ENCODE peak calls at places on chromosomes 4 and X, in seven cellular contexts. One of them, this sample, is unnamed.

GRCh38 chrX:138298268-138298667 is 413.2 kb downstream of the FGF13 start:
- DNase-seq in adrenal gland: no peak
- DNase-seq in mammary epithelial cell: no peak
- DNase-seq in tibial nerve: no peak
- DNase-seq in brain microvascular endothelial cell: no peak
- DNase-seq in A549: no peak
- DNase-seq in Panc1: no peak
- DNase-seq in this sample: no peak

GRCh38 chr4:122341906-122342305 is 36.9 kb upstream of the ADAD1 start:
- DNase-seq in adrenal gland: no peak
- DNase-seq in mammary epithelial cell: peak; percentile 78
- DNase-seq in tibial nerve: no peak
- DNase-seq in brain microvascular endothelial cell: peak; percentile 81
- DNase-seq in A549: peak; percentile 1
- DNase-seq in Panc1: no peak
- DNase-seq in this sample: no peak

GRCh38 chr4:47442980-47443379 is 20.5 kb downstream of the COMMD8 start:
- DNase-seq in adrenal gland: no peak
- DNase-seq in mammary epithelial cell: no peak
- DNase-seq in tibial nerve: no peak
- DNase-seq in brain microvascular endothelial cell: no peak
- DNase-seq in A549: no peak
- DNase-seq in Panc1: no peak
- DNase-seq in this sample: no peak

GRCh38 chr4:110823251-110823650 is 200.4 kb upstream of the PITX2 start:
- DNase-seq in adrenal gland: no peak
- DNase-seq in mammary epithelial cell: peak; percentile 20
- DNase-seq in tibial nerve: no peak
- DNase-seq in brain microvascular endothelial cell: peak; percentile 60
- DNase-seq in A549: no peak
- DNase-seq in Panc1: no peak
- DNase-seq in this sample: no peak

GRCh38 chrX:69211701-69212100 is 46.4 kb upstream of the PJA1 start:
- DNase-seq in adrenal gland: no peak
- DNase-seq in mammary epithelial cell: no peak
- DNase-seq in tibial nerve: no peak
- DNase-seq in brain microvascular endothelial cell: no peak
- DNase-seq in A549: no peak
- DNase-seq in Panc1: no peak
- DNase-seq in this sample: no peak

GRCh38 chrX:135396566-135396965 is 25.2 kb upstream of the SMIM10L2A start:
- DNase-seq in adrenal gland: no peak
- DNase-seq in mammary epithelial cell: no peak
- DNase-seq in tibial nerve: no peak
- DNase-seq in brain microvascular endothelial cell: no peak
- DNase-seq in A549: no peak
- DNase-seq in Panc1: no peak
- DNase-seq in this sample: no peak

GRCh38 chrX:110381216-110381615 is 22.6 kb downstream of the RTL9 start:
- DNase-seq in adrenal gland: no peak
- DNase-seq in mammary epithelial cell: peak; percentile 55
- DNase-seq in tibial nerve: no peak
- DNase-seq in brain microvascular endothelial cell: no peak
- DNase-seq in A549: no peak
- DNase-seq in Panc1: no peak
- DNase-seq in this sample: no peak

GRCh38 chr4:76546282-76547166 is 111.5 kb downstream of the SHROOM3 start:
- DNase-seq in adrenal gland: peak; percentile 62
- DNase-seq in mammary epithelial cell: peak; percentile 72
- DNase-seq in tibial nerve: no peak
- DNase-seq in brain microvascular endothelial cell: peak; percentile 77
- DNase-seq in A549: no peak
- DNase-seq in Panc1: no peak
- DNase-seq in this sample: no peak

GRCh38 chrX:12984629-12985303 is 9.9 kb downstream of the TMSB4X start:
- DNase-seq in adrenal gland: no peak
- DNase-seq in mammary epithelial cell: peak; percentile 97
- DNase-seq in tibial nerve: no peak
- DNase-seq in brain microvascular endothelial cell: peak; percentile 18
- DNase-seq in A549: peak; percentile 43
- DNase-seq in Panc1: no peak
- DNase-seq in this sample: no peak
- H3K27ac ChIP-seq in adrenal gland: no peak overlapping the region
- H3K27ac ChIP-seq in mammary epithelial cell: peak overlapping the region; percentile 82
- H3K27ac ChIP-seq in tibial nerve: no peak overlapping the region
- H3K27ac ChIP-seq in brain microvascular endothelial cell: peak overlapping the region; percentile 6
- H3K27ac ChIP-seq in A549: peak overlapping the region; percentile 86
- H3K27ac ChIP-seq in Panc1: peak overlapping the region; percentile 91
- H3K27ac ChIP-seq in this sample: no peak overlapping the region

GRCh38 chr4:163077611-163078010 is 89.1 kb downstream of the NAF1 start:
- DNase-seq in adrenal gland: no peak
- DNase-seq in mammary epithelial cell: no peak
- DNase-seq in tibial nerve: no peak
- DNase-seq in brain microvascular endothelial cell: no peak
- DNase-seq in A549: no peak
- DNase-seq in Panc1: no peak
- DNase-seq in this sample: no peak
- H3K27ac ChIP-seq in adrenal gland: no peak overlapping the region
- H3K27ac ChIP-seq in mammary epithelial cell: no peak overlapping the region
- H3K27ac ChIP-seq in tibial nerve: no peak overlapping the region
- H3K27ac ChIP-seq in brain microvascular endothelial cell: no peak overlapping the region
- H3K27ac ChIP-seq in A549: no peak overlapping the region
- H3K27ac ChIP-seq in Panc1: no peak overlapping the region
- H3K27ac ChIP-seq in this sample: no peak overlapping the region

GRCh38 chr4:158782539-158783360 is 13.9 kb downstream of the FNIP2 start:
- DNase-seq in adrenal gland: no peak
- DNase-seq in mammary epithelial cell: peak; percentile 57
- DNase-seq in tibial nerve: no peak
- DNase-seq in brain microvascular endothelial cell: no peak
- DNase-seq in A549: no peak
- DNase-seq in Panc1: no peak
- DNase-seq in this sample: no peak

GRCh38 chr4:158781963-158782362 is 13.1 kb downstream of the FNIP2 start:
- DNase-seq in adrenal gland: no peak
- DNase-seq in mammary epithelial cell: no peak
- DNase-seq in tibial nerve: no peak
- DNase-seq in brain microvascular endothelial cell: no peak
- DNase-seq in A549: no peak
- DNase-seq in Panc1: no peak
- DNase-seq in this sample: no peak

GRCh38 chr4:158787718-158788441 is 19.1 kb downstream of the FNIP2 start:
- DNase-seq in adrenal gland: no peak
- DNase-seq in mammary epithelial cell: no peak
- DNase-seq in tibial nerve: no peak
- DNase-seq in brain microvascular endothelial cell: no peak
- DNase-seq in A549: no peak
- DNase-seq in Panc1: no peak
- DNase-seq in this sample: no peak

GRCh38 chr4:158786155-158786581 is 17.3 kb downstream of the FNIP2 start:
- DNase-seq in adrenal gland: no peak
- DNase-seq in mammary epithelial cell: no peak
- DNase-seq in tibial nerve: no peak
- DNase-seq in brain microvascular endothelial cell: no peak
- DNase-seq in A549: no peak
- DNase-seq in Panc1: no peak
- DNase-seq in this sample: no peak

GRCh38 chr4:158783775-158784174 is 14.9 kb downstream of the FNIP2 start:
- DNase-seq in adrenal gland: no peak
- DNase-seq in mammary epithelial cell: peak; percentile 35
- DNase-seq in tibial nerve: no peak
- DNase-seq in brain microvascular endothelial cell: no peak
- DNase-seq in A549: no peak
- DNase-seq in Panc1: no peak
- DNase-seq in this sample: no peak
- H3K27ac ChIP-seq in adrenal gland: no peak overlapping the region
- H3K27ac ChIP-seq in mammary epithelial cell: no peak overlapping the region
- H3K27ac ChIP-seq in tibial nerve: no peak overlapping the region
- H3K27ac ChIP-seq in brain microvascular endothelial cell: peak overlapping the region; percentile 60
- H3K27ac ChIP-seq in A549: no peak overlapping the region
- H3K27ac ChIP-seq in Panc1: peak overlapping the region; percentile 71
- H3K27ac ChIP-seq in this sample: no peak overlapping the region

GRCh38 chr4:74097161-74097560 is 1.8 kb downstream of the CXCL2 start:
- DNase-seq in adrenal gland: no peak
- DNase-seq in mammary epithelial cell: peak; percentile 23
- DNase-seq in tibial nerve: no peak
- DNase-seq in brain microvascular endothelial cell: no peak
- DNase-seq in A549: no peak
- DNase-seq in Panc1: no peak
- DNase-seq in this sample: no peak

GRCh38 chr4:74100531-74100930 is 1.5 kb upstream of the CXCL2 start:
- DNase-seq in adrenal gland: no peak
- DNase-seq in mammary epithelial cell: no peak
- DNase-seq in tibial nerve: no peak
- DNase-seq in brain microvascular endothelial cell: no peak
- DNase-seq in A549: no peak
- DNase-seq in Panc1: no peak
- DNase-seq in this sample: no peak

GRCh38 chr4:74096265-74096980 is 2.6 kb downstream of the CXCL2 start:
- DNase-seq in adrenal gland: no peak
- DNase-seq in mammary epithelial cell: peak; percentile 71
- DNase-seq in tibial nerve: no peak
- DNase-seq in brain microvascular endothelial cell: peak; percentile 3
- DNase-seq in A549: no peak
- DNase-seq in Panc1: no peak
- DNase-seq in this sample: no peak

GRCh38 chr4:74097631-74098550 is 1.1 kb downstream of the CXCL2 start:
- DNase-seq in adrenal gland: no peak
- DNase-seq in mammary epithelial cell: peak; percentile 74
- DNase-seq in tibial nerve: no peak
- DNase-seq in brain microvascular endothelial cell: no peak
- DNase-seq in A549: no peak
- DNase-seq in Panc1: no peak
- DNase-seq in this sample: no peak

GRCh38 chr4:74098628-74098995 is 383 bp downstream of the CXCL2 start:
- DNase-seq in adrenal gland: peak; percentile 32
- DNase-seq in mammary epithelial cell: no peak
- DNase-seq in tibial nerve: no peak
- DNase-seq in brain microvascular endothelial cell: no peak
- DNase-seq in A549: no peak
- DNase-seq in Panc1: no peak
- DNase-seq in this sample: no peak
- H3K27ac ChIP-seq in adrenal gland: peak overlapping the region; percentile 85
- H3K27ac ChIP-seq in mammary epithelial cell: peak overlapping the region; percentile 94
- H3K27ac ChIP-seq in tibial nerve: peak overlapping the region; percentile 39
- H3K27ac ChIP-seq in brain microvascular endothelial cell: peak overlapping the region; percentile 65
- H3K27ac ChIP-seq in A549: peak overlapping the region; percentile 99
- H3K27ac ChIP-seq in Panc1: no peak overlapping the region
- H3K27ac ChIP-seq in this sample: peak overlapping the region; percentile 39

GRCh38 chrX:49260221-49260985 is 4.1 kb downstream of the FOXP3 start:
- DNase-seq in adrenal gland: no peak
- DNase-seq in mammary epithelial cell: no peak
- DNase-seq in tibial nerve: no peak
- DNase-seq in brain microvascular endothelial cell: no peak
- DNase-seq in A549: no peak
- DNase-seq in Panc1: no peak
- DNase-seq in this sample: no peak
- H3K27ac ChIP-seq in adrenal gland: no peak overlapping the region
- H3K27ac ChIP-seq in mammary epithelial cell: no peak overlapping the region
- H3K27ac ChIP-seq in tibial nerve: no peak overlapping the region
- H3K27ac ChIP-seq in brain microvascular endothelial cell: no peak overlapping the region
- H3K27ac ChIP-seq in A549: no peak overlapping the region
- H3K27ac ChIP-seq in Panc1: no peak overlapping the region
- H3K27ac ChIP-seq in this sample: no peak overlapping the region

GRCh38 chr4:176307591-176307920 is 12.2 kb upstream of the SPCS3 start:
- DNase-seq in adrenal gland: no peak
- DNase-seq in mammary epithelial cell: no peak
- DNase-seq in tibial nerve: no peak
- DNase-seq in brain microvascular endothelial cell: no peak
- DNase-seq in A549: no peak
- DNase-seq in Panc1: no peak
- DNase-seq in this sample: no peak

GRCh38 chr4:176308441-176308840 is 11.3 kb upstream of the SPCS3 start:
- DNase-seq in adrenal gland: no peak
- DNase-seq in mammary epithelial cell: no peak
- DNase-seq in tibial nerve: no peak
- DNase-seq in brain microvascular endothelial cell: no peak
- DNase-seq in A549: no peak
- DNase-seq in Panc1: no peak
- DNase-seq in this sample: no peak

GRCh38 chr4:176309046-176309445 is 10.7 kb upstream of the SPCS3 start:
- DNase-seq in adrenal gland: no peak
- DNase-seq in mammary epithelial cell: no peak
- DNase-seq in tibial nerve: no peak
- DNase-seq in brain microvascular endothelial cell: no peak
- DNase-seq in A549: no peak
- DNase-seq in Panc1: no peak
- DNase-seq in this sample: no peak

GRCh38 chr4:176309772-176310171 is 10.0 kb upstream of the SPCS3 start:
- DNase-seq in adrenal gland: no peak
- DNase-seq in mammary epithelial cell: peak; percentile 23
- DNase-seq in tibial nerve: no peak
- DNase-seq in brain microvascular endothelial cell: peak; percentile 62
- DNase-seq in A549: no peak
- DNase-seq in Panc1: no peak
- DNase-seq in this sample: no peak

GRCh38 chr4:176306837-176307590 is 12.8 kb upstream of the SPCS3 start:
- DNase-seq in adrenal gland: no peak
- DNase-seq in mammary epithelial cell: no peak
- DNase-seq in tibial nerve: no peak
- DNase-seq in brain microvascular endothelial cell: no peak
- DNase-seq in A549: no peak
- DNase-seq in Panc1: no peak
- DNase-seq in this sample: no peak
- H3K27ac ChIP-seq in adrenal gland: no peak overlapping the region
- H3K27ac ChIP-seq in mammary epithelial cell: no peak overlapping the region
- H3K27ac ChIP-seq in tibial nerve: no peak overlapping the region
- H3K27ac ChIP-seq in brain microvascular endothelial cell: no peak overlapping the region
- H3K27ac ChIP-seq in A549: no peak overlapping the region
- H3K27ac ChIP-seq in Panc1: no peak overlapping the region
- H3K27ac ChIP-seq in this sample: no peak overlapping the region

DNA sequence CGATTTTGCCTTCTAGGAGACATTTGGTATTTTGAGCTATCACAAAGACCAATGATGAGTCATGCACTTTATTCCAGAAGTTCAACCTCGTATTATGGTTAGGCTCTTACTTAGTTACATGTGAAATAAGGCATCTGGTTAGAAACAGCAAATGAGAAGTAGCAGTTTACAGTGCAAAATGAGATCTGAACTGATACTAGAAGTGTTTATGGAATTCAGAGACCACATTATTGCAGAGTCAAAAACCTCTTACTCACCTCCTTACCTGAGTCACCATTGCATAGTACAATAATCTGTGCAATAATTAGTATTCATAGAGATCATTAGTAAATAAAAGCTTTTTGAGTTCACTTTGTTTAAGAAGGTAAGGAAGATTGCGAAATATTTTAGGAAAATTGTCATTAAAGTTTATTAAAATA is 38.7 kb downstream of the SEC24B start:
- DNase-seq in adrenal gland: no peak
- DNase-seq in mammary epithelial cell: peak; percentile 91
- DNase-seq in tibial nerve: no peak
- DNase-seq in brain microvascular endothelial cell: peak; percentile 42
- DNase-seq in A549: no peak
- DNase-seq in Panc1: no peak
- DNase-seq in this sample: no peak
- H3K27ac ChIP-seq in adrenal gland: peak overlapping the region; percentile 29
- H3K27ac ChIP-seq in mammary epithelial cell: peak overlapping the region; percentile 72
- H3K27ac ChIP-seq in tibial nerve: no peak overlapping the region
- H3K27ac ChIP-seq in brain microvascular endothelial cell: no peak overlapping the region
- H3K27ac ChIP-seq in A549: no peak overlapping the region
- H3K27ac ChIP-seq in Panc1: no peak overlapping the region
- H3K27ac ChIP-seq in this sample: no peak overlapping the region